ENCODE peak calls at places on chromosomes 6 and 20, in seven cellular contexts. G is fibroblast of lung, W is astrocyte, O is mesendoderm, J is adrenal gland, X is endodermal cell, L is breast epithelium. B is an unnamed sample. For H3K27me3 and H3K36me3, the result is how much of the 10 kb centered on the place peaks cover.

GRCh38 chr6:142943746-142944125 is 1.2 kb downstream of the HIVEP2 start:
- DNase-seq in O (peak), X (peak), G (peak), W (peak), L (no peak), J (no peak), B (peak)

GRCh38 chr6:170316071-170316470 is 9.5 kb downstream of the FAM120B start:
- DNase-seq in O (peak), G (peak), X (no peak), J (no peak), L (no peak), W (peak), B (no peak)

GRCh38 chr6:71510057-71510713 is 221.6 kb downstream of the OGFRL1 start:
- DNase-seq in W (peak), O (peak), L (peak), J (peak), G (peak), X (peak), B (peak)

GRCh38 chr20:35207950-35208611 is 18.4 kb upstream of the MMP24 start:
- DNase-seq in L (peak), O (peak), J (peak), W (peak), X (peak), G (peak), B (peak)

GRCh38 chr6:90637321-90637720 is 50.4 kb upstream of the MAP3K7 start:
- DNase-seq in J (no peak), X (no peak), G (no peak), L (no peak), W (no peak), O (no peak), B (no peak)

GRCh38 chr20:9996944-9997343 is 37.8 kb upstream of the ANKEF1 start:
- DNase-seq in W (peak), L (no peak), J (no peak), O (no peak), G (peak), X (no peak), B (no peak)

GRCh38 chr6:32838114-32838958 is at the start of gene TAP2:
- DNase-seq in L (peak), W (peak), G (peak), X (peak), J (peak), O (peak), B (peak)

GRCh38 chr6:142819603-142820335 is 125.2 kb downstream of the HIVEP2 start:
- DNase-seq in L (no peak), G (peak), X (no peak), O (peak), W (peak), J (no peak), B (no peak)

GRCh38 chr6:73955800-73956199 is 259.8 kb downstream of the CD109 start:
- DNase-seq in L (no peak), X (no peak), J (no peak), W (no peak), G (no peak), O (no peak), B (no peak)

GRCh38 chr6:108166664-108167448 is 1.0 kb downstream of the NR2E1 start:
- DNase-seq in G (no peak), W (no peak), X (peak), L (no peak), O (no peak), J (no peak), B (no peak)

GRCh38 chr6:42690151-42690702 is 32.2 kb downstream of the PRPH2 start:
- DNase-seq in W (no peak), J (no peak), G (peak), O (no peak), X (no peak), L (no peak), B (no peak)

GRCh38 chr6:26553739-26554668 is 15.8 kb downstream of the HMGN4 start:
- DNase-seq in X (peak), L (peak), W (peak), O (peak), G (peak), J (peak), B (peak)

GRCh38 chr6:21846541-21847451 is 253.2 kb downstream of the SOX4 start:
- DNase-seq in L (no peak), X (no peak), O (no peak), W (peak), J (peak), G (peak), B (no peak)

GRCh38 chr6:32082951-32083350 is 26.2 kb downstream of the TNXB start:
- DNase-seq in O (no peak), J (peak), X (no peak), G (peak), L (no peak), W (peak), B (peak)

GRCh38 chr6:122620902-122621301 is 10.7 kb downstream of the PKIB start:
- DNase-seq in L (no peak), X (no peak), O (no peak), J (no peak), W (peak), G (peak), B (no peak)

GRCh38 chr6:26172496-26172958 is 85.3 kb downstream of the HFE start:
- DNase-seq in X (no peak), G (peak), W (no peak), J (peak), L (peak), O (peak), B (no peak)

GRCh38 chr6:24193364-24193763 is 67.3 kb downstream of the NRSN1 start:
- DNase-seq in J (no peak), X (no peak), G (no peak), O (no peak), W (no peak), L (no peak), B (no peak)

GRCh38 chr6:102812242-102812641 is 1418.7 kb downstream of the GRIK2 start:
- DNase-seq in L (no peak), X (no peak), G (no peak), J (no peak), O (no peak), W (no peak), B (no peak)

GRCh38 chr6:136016228-136017225 is 165.0 kb downstream of the PDE7B start:
- DNase-seq in X (peak), J (peak), G (no peak), L (no peak), O (peak), W (no peak), B (no peak)

GRCh38 chr20:59006167-59006863 is 739 bp downstream of the CTSZ start:
- DNase-seq in W (no peak), L (no peak), O (no peak), X (peak), J (peak), G (no peak), B (no peak)

GRCh38 chr6:36908758-36909157 is 23.0 kb downstream of the C6orf89 start:
- DNase-seq in X (no peak), L (no peak), G (peak), O (no peak), W (no peak), J (peak), B (no peak)

GRCh38 chr6:166563805-166564204 is 22.7 kb downstream of the RAMACL start:
- DNase-seq in L (no peak), J (no peak), X (peak), W (no peak), O (no peak), G (no peak), B (no peak)

GRCh38 chr20:58233881-58234528 is 5.6 kb upstream of the ANKRD60 start:
- DNase-seq in O (peak), J (peak), W (no peak), G (no peak), L (no peak), X (peak), B (no peak)

GRCh38 chr6:7262037-7262461 is 51.0 kb downstream of the SSR1 start:
- DNase-seq in J (peak), O (peak), X (peak), W (no peak), G (no peak), L (no peak), B (no peak)

GRCh38 chr6:98946266-98946817 is 1.4 kb downstream of the FBXL4 start:
- DNase-seq in X (no peak), J (no peak), L (no peak), O (no peak), G (no peak), W (no peak), B (no peak)

GRCh38 chr6:24897186-24897585 is 38.6 kb downstream of the RIPOR2 start:
- DNase-seq in L (no peak), X (no peak), J (no peak), G (no peak), W (no peak), O (no peak), B (no peak)

GRCh38 chr6:13336553-13336952 is 8.2 kb upstream of the TBC1D7 start:
- DNase-seq in G (peak), L (peak), J (peak), O (peak), W (peak), X (peak), B (peak)

GRCh38 chr6:162239330-162239729 is 488.2 kb downstream of the PRKN start:
- DNase-seq in X (no peak), W (no peak), L (no peak), O (no peak), J (no peak), G (no peak), B (no peak)

GRCh38 chr6:156729248-156729647 is 47.9 kb upstream of the ARID1B start:
- DNase-seq in G (peak), O (no peak), L (no peak), W (peak), X (no peak), J (no peak), B (no peak)

GRCh38 chr6:37130704-37131103 is 39.2 kb upstream of the PIM1 start:
- DNase-seq in W (peak), O (no peak), X (no peak), J (peak), L (peak), G (peak), B (peak)

GRCh38 chr6:75437451-75438185 is 56.0 kb downstream of the FILIP1 start:
- DNase-seq in G (peak), O (peak), W (peak), L (no peak), J (no peak), X (no peak), B (no peak)

GRCh38 chr6:75436869-75437268 is 56.7 kb downstream of the FILIP1 start:
- DNase-seq in X (no peak), G (no peak), J (peak), L (no peak), W (no peak), O (no peak), B (peak)

GRCh38 chr6:75438186-75438880 is 55.3 kb downstream of the FILIP1 start:
- DNase-seq in W (no peak), L (no peak), O (no peak), G (no peak), X (no peak), J (no peak), B (no peak)
- H3K27me3 ChIP-seq in W (under half), L (under half), O (under half), G (under half), X (under half), J (under half), B (under half)

GRCh38 chr6:138052783-138053182 is 54.4 kb downstream of the PERP start:
- DNase-seq in L (no peak), W (no peak), O (no peak), G (no peak), J (no peak), X (no peak), B (no peak)
- H3K27ac ChIP-seq in L (no peak), W (no peak), O (no peak), G (no peak), J (no peak), X (no peak), B (no peak)

GRCh38 chr6:53754330-53754729 is 40.5 kb upstream of the LRRC1 start:
- DNase-seq in G (no peak), L (no peak), O (no peak), X (no peak), W (no peak), J (no peak), B (no peak)
- H3K36me3 ChIP-seq in G (under half), L (under half), O (under half), X (under half), W (under half), J (under half), B (under half)

DNA sequence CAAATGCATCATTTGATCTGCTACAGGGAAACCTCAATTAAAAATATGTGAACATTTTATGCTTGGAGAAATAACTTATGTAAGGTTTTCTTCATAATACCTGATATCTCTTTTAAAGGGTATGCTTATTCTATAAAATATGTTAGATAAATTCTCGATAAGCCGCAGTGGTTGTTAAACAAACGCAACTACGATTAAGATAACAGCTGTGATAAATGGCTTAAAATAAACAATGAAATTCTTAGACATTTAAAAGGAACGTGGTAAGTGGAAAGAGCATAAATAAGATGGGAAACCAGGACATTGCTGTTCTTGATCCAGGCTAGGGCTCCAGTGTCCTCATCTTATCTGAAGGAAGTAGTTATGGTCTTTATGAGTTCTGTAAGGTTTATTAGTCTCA is 415.9 kb downstream of the CD83 start:
- DNase-seq in O (no peak), J (no peak), W (peak), L (no peak), G (peak), X (no peak), B (no peak)
- H3K27me3 ChIP-seq in O (under half), J (under half), W (under half), L (under half), G (under half), X (under half), B (under half)

B was measured in uterus.